ENCODE peak calls at places on chromosomes 1 and 21, in eight cellular contexts. R is stimulated activated CD4-positive, alpha-beta T cell treated with anti-CD3 and anti-CD28 coated beads, Interleukin-2, amount 100 ng/mL, for 24 hours; C is Right ventricle myocardium superior; G is activated CD4-positive, alpha-beta T cell treated with anti-CD3 and anti-CD28 coated beads for 48 hours; Y is Ammon's horn; U is activated CD4-positive, alpha-beta memory T cell treated with anti-CD3 and anti-CD28 coated beads for 36 hours; J is posterior cingulate gyrus; M is putamen. P is an unnamed sample.

GRCh38 chr21:14734191-14734590 is 188.1 kb upstream of the SAMSN1 start:
- DNase-seq in C (no peak), U (peak), Y (no peak), G (no peak), R (peak), M (no peak), J (no peak), P (no peak)

GRCh38 chr21:21084179-21084578 is 86.0 kb downstream of the NCAM2 start:
- DNase-seq in G (no peak), M (no peak), R (no peak), U (no peak), J (no peak), Y (no peak), C (no peak), P (no peak)

GRCh38 chr1:233480198-233480597 is 133.7 kb upstream of the KCNK1 start:
- DNase-seq in U (peak), R (no peak), C (no peak), J (no peak), M (no peak), G (no peak), Y (no peak), P (no peak)

GRCh38 chr1:169595764-169596711 is 9.8 kb upstream of the F5 start:
- DNase-seq in U (peak), J (no peak), M (no peak), G (peak), C (no peak), R (peak), Y (no peak), P (no peak)

GRCh38 chr1:3375256-3375655 is 79.2 kb upstream of the ARHGEF16 start:
- DNase-seq in Y (no peak), J (no peak), U (no peak), M (no peak), C (no peak), G (no peak), R (no peak), P (no peak)

GRCh38 chr1:205538211-205538840 is 33.9 kb downstream of the CDK18 start:
- DNase-seq in M (no peak), R (no peak), J (no peak), C (no peak), U (no peak), G (no peak), Y (no peak), P (peak)

GRCh38 chr1:54314691-54315455 is 91.3 kb downstream of the SSBP3 start:
- DNase-seq in C (no peak), J (no peak), Y (no peak), M (no peak), R (no peak), G (no peak), U (no peak), P (peak)

GRCh38 chr1:16625497-16626408 is 12.4 kb upstream of the NBPF1 start:
- DNase-seq in Y (no peak), U (peak), M (no peak), G (peak), C (peak), J (no peak), R (no peak), P (peak)

GRCh38 chr1:203593723-203594122 is 32.9 kb upstream of the ATP2B4 start:
- DNase-seq in U (peak), G (peak), R (peak), M (no peak), C (no peak), Y (no peak), J (no peak), P (peak)

GRCh38 chr1:3531928-3532327 is 77.5 kb downstream of the ARHGEF16 start:
- DNase-seq in R (no peak), G (no peak), Y (no peak), C (no peak), M (no peak), U (no peak), J (no peak), P (no peak)

GRCh38 chr21:35102488-35103407 is 53.6 kb upstream of the RUNX1 start:
- DNase-seq in C (peak), J (peak), R (peak), G (peak), U (peak), M (peak), Y (peak), P (peak)

GRCh38 chr1:19435181-19435580 is 50.2 kb downstream of the CAPZB start:
- DNase-seq in U (no peak), C (peak), M (peak), R (no peak), J (no peak), G (no peak), Y (peak), P (no peak)

GRCh38 chr1:56808385-56808784 is 10.8 kb downstream of the FYB2 start:
- DNase-seq in M (peak), U (no peak), Y (peak), C (no peak), G (no peak), R (no peak), J (no peak), P (no peak)

P was measured in transverse colon.